ENCODE peak calls at places on chromosomes 5 and 9, in eight cellular contexts. H, W, E, T, N, S, M and L are unnamed samples.

GRCh38 chr5:60763061-60763460 is 63.1 kb upstream of the DEPDC1B start:
- DNase-seq in H (no peak), N (no peak), W (no peak), S (no peak), T (no peak), E (no peak), M (no peak), L (no peak)

GRCh38 chr5:56479701-56480304 is 246.7 kb upstream of the ANKRD55 start:
- DNase-seq in N (no peak), E (no peak), H (peak; percentile 65), M (no peak), S (no peak), W (peak; percentile 34), T (no peak), L (no peak)

GRCh38 chr9:130373679-130374325 is 71.0 kb upstream of the ASS1 start:
- DNase-seq in E (no peak), H (no peak), T (no peak), W (no peak), M (no peak), S (no peak), N (no peak), L (no peak)

GRCh38 chr5:17374157-17374556 is 123.9 kb upstream of the TAF11L2 start:
- DNase-seq in T (no peak), S (no peak), M (no peak), H (no peak), W (no peak), N (no peak), E (peak; percentile 72), L (peak; percentile 29)

GRCh38 chr5:159310492-159310891 is 19.8 kb downstream of the IL12B start:
- DNase-seq in M (no peak), N (peak; percentile 49), E (no peak), S (no peak), T (no peak), W (no peak), H (no peak), L (no peak)

GRCh38 chr5:9441610-9442009 is 104.3 kb downstream of the SEMA5A start:
- DNase-seq in E (peak; percentile 38), M (no peak), N (no peak), W (no peak), S (no peak), T (no peak), H (no peak), L (no peak)

GRCh38 chr5:31824886-31825774 is 186.2 kb downstream of the PDZD2 start:
- DNase-seq in M (peak; percentile 61), W (peak; percentile 82), H (peak; percentile 29), E (peak; percentile 78), N (peak; percentile 73), T (no peak), S (no peak), L (peak; percentile 50)

GRCh38 chr5:55926476-55926875 is 68.3 kb downstream of the IL6ST start:
- DNase-seq in E (no peak), S (no peak), M (no peak), H (no peak), W (no peak), T (no peak), N (no peak), L (no peak)

GRCh38 chr9:21690561-21690960 is 111.9 kb upstream of the MTAP start:
- DNase-seq in T (no peak), E (peak; percentile 70), W (no peak), H (no peak), M (no peak), N (peak; percentile 73), S (no peak), L (no peak)

GRCh38 chr5:160774646-160775313 is 77.2 kb downstream of the ATP10B start:
- DNase-seq in N (no peak), W (peak; percentile 96), H (no peak), M (no peak), S (no peak), E (no peak), T (no peak), L (no peak)

GRCh38 chr5:91245871-91246270 is 137.2 kb downstream of the ARRDC3 start:
- DNase-seq in W (peak; percentile 53), S (no peak), T (no peak), M (no peak), H (no peak), E (peak; percentile 18), N (no peak), L (no peak)

GRCh38 chr9:79256691-79257213 is 315.0 kb upstream of the TLE4 start:
- DNase-seq in W (peak; percentile 19), N (peak; percentile 56), T (no peak), M (no peak), S (no peak), E (peak; percentile 55), H (peak; percentile 99), L (no peak)

GRCh38 chr9:131484051-131484445 is 18.7 kb upstream of the POMT1 start:
- DNase-seq in N (no peak), S (no peak), H (no peak), T (no peak), W (no peak), M (no peak), E (no peak), L (no peak)

GRCh38 chr9:114958021-114958846 is 27.8 kb upstream of the TNFSF8 start:
- DNase-seq in M (peak; percentile 36), S (peak; percentile 47), E (peak; percentile 41), N (no peak), T (peak; percentile 34), W (peak; percentile 69), H (no peak), L (no peak)

GRCh38 chr9:95017062-95017461 is 290.6 kb downstream of the AOPEP start:
- DNase-seq in E (peak; percentile 63), S (no peak), T (no peak), H (no peak), M (no peak), W (no peak), N (peak; percentile 40), L (no peak)

GRCh38 chr5:59272744-59273427 is 620.6 kb downstream of the PDE4D start:
- DNase-seq in T (no peak), H (no peak), N (no peak), S (no peak), E (no peak), M (no peak), W (no peak), L (no peak)

GRCh38 chr9:113181165-113181564 is 30.4 kb downstream of the SLC31A2 start:
- DNase-seq in H (no peak), T (no peak), W (no peak), N (no peak), S (no peak), E (no peak), M (no peak), L (no peak)

GRCh38 chr5:90707698-90708097 is 149.1 kb downstream of the ADGRV1 start:
- DNase-seq in N (no peak), E (no peak), W (no peak), S (no peak), T (no peak), M (no peak), H (no peak), L (no peak)

GRCh38 chr5:160514866-160515265 is 93.2 kb downstream of the PTTG1 start:
- DNase-seq in T (no peak), E (no peak), M (no peak), N (no peak), W (no peak), H (no peak), S (no peak), L (no peak)

GRCh38 chr9:130696139-130696650 is 2.6 kb downstream of the EXOSC2 start:
- DNase-seq in S (no peak), M (no peak), E (no peak), T (no peak), H (no peak), N (no peak), W (no peak), L (no peak)

GRCh38 chr9:127877566-127877998 is at the start of gene AK1:
- DNase-seq in S (peak; percentile 90), W (peak; percentile 62), E (peak; percentile 86), H (peak; percentile 26), T (no peak), N (peak; percentile 41), M (peak; percentile 85), L (no peak)

GRCh38 chr9:114507726-114508125 is 2.5 kb upstream of the WHRN start:
- DNase-seq in W (peak; percentile 78), M (no peak), H (peak; percentile 30), S (no peak), T (no peak), N (peak; percentile 30), E (peak; percentile 56), L (peak; percentile 18)

GRCh38 chr9:135989722-135990467 is 28.7 kb upstream of the UBAC1 start:
- DNase-seq in E (no peak), H (no peak), T (no peak), S (peak; percentile 52), N (no peak), M (no peak), W (peak; percentile 24), L (no peak)

GRCh38 chr5:177416334-177416733 is 7.0 kb upstream of the F12 start:
- DNase-seq in W (no peak), T (no peak), H (no peak), E (peak; percentile 80), M (no peak), S (no peak), N (peak; percentile 12), L (no peak)

GRCh38 chr5:73954381-73954780 is 328.4 kb downstream of the ARHGEF28 start:
- DNase-seq in W (no peak), H (no peak), N (no peak), S (no peak), E (no peak), M (no peak), T (no peak), L (no peak)

GRCh38 chr5:104512063-104512798 is 949.6 kb upstream of the NUDT12 start:
- DNase-seq in S (no peak), M (no peak), H (no peak), W (no peak), N (peak; percentile 3), E (no peak), T (no peak), L (no peak)

GRCh38 chr5:77231470-77232138 is 21.1 kb downstream of the PDE8B start:
- DNase-seq in S (no peak), W (no peak), H (no peak), N (no peak), M (no peak), T (no peak), E (no peak), L (no peak)

GRCh38 chr9:84239341-84239740 is 101.2 kb downstream of the SLC28A3 start:
- DNase-seq in M (no peak), W (no peak), N (peak; percentile 42), H (peak; percentile 44), T (no peak), E (peak; percentile 33), S (no peak), L (peak; percentile 13)

GRCh38 chr5:26582350-26583040 is 455.9 kb downstream of the CDH9 start:
- DNase-seq in M (no peak), T (no peak), E (peak; percentile 7), W (no peak), N (peak; percentile 9), S (no peak), H (no peak), L (no peak)

GRCh38 chr5:111697881-111698757 is 58.9 kb downstream of the NREP start:
- DNase-seq in H (no peak), N (peak; percentile 78), S (no peak), E (peak; percentile 74), M (no peak), T (no peak), W (no peak), L (no peak)

GRCh38 chr5:93794954-93795353 is 53.6 kb upstream of the POU5F2 start:
- DNase-seq in W (no peak), S (no peak), M (no peak), E (no peak), N (no peak), T (no peak), H (no peak), L (peak; percentile 25)

GRCh38 chr5:149037819-149038218 is 25.0 kb downstream of the SH3TC2 start:
- DNase-seq in M (no peak), E (no peak), H (no peak), N (no peak), W (no peak), S (no peak), T (no peak), L (peak; percentile 68)

GRCh38 chr9:26949604-26950003 is 2.6 kb upstream of the PLAA start:
- DNase-seq in S (no peak), T (no peak), M (no peak), H (no peak), E (peak; percentile 33), N (peak; percentile 27), W (no peak), L (no peak)

GRCh38 chr5:108801776-108802175 is 54.1 kb downstream of the FER start:
- DNase-seq in N (peak; percentile 96), S (no peak), T (no peak), M (no peak), H (peak; percentile 87), W (no peak), E (peak; percentile 93), L (peak; percentile 92)